ENCODE peak calls at places on chromosomes 5 and 9, in five cellular contexts. I is T-cell, L is left ventricle myocardium inferior, V is Calu3, R is NCI-H1105 treated with DMSO at 0.1 percent for 48 hours. F is an unnamed sample.

GRCh38 chr5:150137997-150138396 is 17.6 kb downstream of the PDGFRB start:
- DNase-seq in V (no peak), I (no peak), L (no peak), R (no peak), F (no peak)

GRCh38 chr5:142179776-142180387 is 71.3 kb downstream of the NDFIP1 start:
- DNase-seq in L (no peak), R (peak; percentile 27), I (no peak), V (no peak), F (no peak)

GRCh38 chr9:123316053-123316718 is 39.8 kb upstream of the CRB2 start:
- DNase-seq in R (no peak), V (no peak), I (no peak), L (no peak), F (no peak)

GRCh38 chr9:135221951-135222631 is 134.6 kb downstream of the OLFM1 start:
- DNase-seq in R (no peak), V (no peak), I (no peak), L (no peak), F (no peak)

GRCh38 chr9:95085036-95085770 is 232.3 kb downstream of the FANCC start:
- DNase-seq in V (no peak), R (no peak), I (no peak), L (no peak), F (no peak)

GRCh38 chr5:123438902-123439301 is 15.7 kb upstream of the CEP120 start:
- DNase-seq in L (no peak), V (no peak), I (no peak), R (peak; percentile 7), F (no peak)

GRCh38 chr5:6788439-6788838 is 75.2 kb downstream of the TENT4A start:
- DNase-seq in R (no peak), V (no peak), L (no peak), I (no peak), F (no peak)

GRCh38 chr5:93519737-93520136 is 61.3 kb downstream of the NR2F1-AS1 start:
- DNase-seq in I (no peak), R (no peak), L (no peak), V (no peak), F (no peak)

GRCh38 chr9:129204840-129205239 is 26.8 kb upstream of the IER5L start:
- DNase-seq in R (no peak), V (no peak), L (no peak), I (no peak), F (no peak)

GRCh38 chr9:105264380-105264779 is 19.9 kb downstream of the SLC44A1 start:
- DNase-seq in V (no peak), R (no peak), I (no peak), L (no peak), F (no peak)

GRCh38 chr9:107739601-107740082 is 250.1 kb upstream of the KLF4 start:
- DNase-seq in I (no peak), V (no peak), R (peak; percentile 20), L (peak; percentile 79), F (no peak)

GRCh38 chr5:36777105-36777757 is 99.3 kb upstream of the NIPBL start:
- DNase-seq in L (no peak), I (no peak), R (no peak), V (peak; percentile 22), F (peak; percentile 41)

GRCh38 chr5:143775258-143775657 is 36.7 kb upstream of the HMHB1 start:
- DNase-seq in I (no peak), L (no peak), V (no peak), R (no peak), F (no peak)

GRCh38 chr9:131728961-131729360 is 10.9 kb downstream of the RAPGEF1 start:
- DNase-seq in I (peak; percentile 75), R (no peak), L (no peak), V (no peak), F (no peak)

GRCh38 chr5:126108505-126108904 is 314.7 kb upstream of the GRAMD2B start:
- DNase-seq in R (no peak), I (no peak), L (no peak), V (no peak), F (no peak)

GRCh38 chr9:127580371-127580770 is 31.7 kb upstream of the STXBP1 start:
- DNase-seq in L (no peak), V (no peak), R (no peak), I (no peak), F (no peak)

GRCh38 chr5:169064093-169064492 is 236.8 kb downstream of the SLIT3 start:
- DNase-seq in V (no peak), R (no peak), L (no peak), I (no peak), F (no peak)

GRCh38 chr9:76396144-76396543 is 1.9 kb upstream of the RFK start:
- DNase-seq in V (no peak), L (no peak), I (no peak), R (no peak), F (no peak)

GRCh38 chr5:110072646-110073045 is 382.9 kb downstream of the MAN2A1 start:
- DNase-seq in R (no peak), L (no peak), I (no peak), V (no peak), F (no peak)

GRCh38 chr5:1763548-1763911 is 36.1 kb downstream of the MRPL36 start:
- DNase-seq in I (peak; percentile 16), L (no peak), R (no peak), V (peak; percentile 51), F (no peak)

GRCh38 chr5:154557548-154557947 is 79.5 kb upstream of the HAND1 start:
- DNase-seq in V (no peak), I (no peak), R (no peak), L (no peak), F (no peak)

GRCh38 chr9:135823036-135823435 is 84.3 kb downstream of the CAMSAP1 start:
- DNase-seq in V (no peak), I (no peak), R (no peak), L (no peak), F (no peak)

GRCh38 chr9:135512904-135513303 is 8.3 kb upstream of the LCN1 start:
- DNase-seq in V (no peak), L (no peak), R (no peak), I (no peak), F (no peak)

GRCh38 chr5:156356238-156356637 is 29.3 kb downstream of the SGCD start:
- DNase-seq in L (no peak), R (no peak), I (no peak), V (no peak), F (no peak)

GRCh38 chr9:114911167-114911821 is 19.1 kb downstream of the TNFSF8 start:
- DNase-seq in I (no peak), V (peak; percentile 32), L (no peak), R (peak; percentile 71), F (peak; percentile 25)

GRCh38 chr9:130921483-130921806 is 17.6 kb downstream of the FIBCD1 start:
- DNase-seq in L (no peak), R (no peak), V (no peak), I (no peak), F (no peak)

GRCh38 chr5:180059326-180059725 is 12.2 kb downstream of the RNF130 start:
- DNase-seq in R (no peak), V (no peak), I (no peak), L (no peak), F (no peak)

GRCh38 chr5:58681943-58682342 is 99.1 kb downstream of the RAB3C start:
- DNase-seq in R (no peak), L (no peak), V (no peak), I (no peak), F (no peak)

GRCh38 chr5:54867310-54867944 is 118.0 kb downstream of the ESM1 start:
- DNase-seq in V (no peak), R (peak; percentile 39), L (no peak), I (no peak), F (no peak)

GRCh38 chr5:150156540-150156939 is 895 bp upstream of the PDGFRB start:
- DNase-seq in I (no peak), R (no peak), V (no peak), L (no peak), F (no peak)

GRCh38 chr9:121226186-121226585 is 24.5 kb upstream of the RAB14 start:
- DNase-seq in V (no peak), L (no peak), R (no peak), I (no peak), F (no peak)

GRCh38 chr5:141420855-141421488 is at the start of gene PCDHGA11:
- DNase-seq in I (no peak), L (no peak), V (no peak), R (no peak), F (no peak)

GRCh38 chr5:54159153-54159836 is 151.1 kb downstream of the ARL15 start:
- DNase-seq in R (no peak), V (no peak), I (no peak), L (no peak), F (no peak)

GRCh38 chr5:118236108-118236849 is 752.1 kb downstream of the DTWD2 start:
- DNase-seq in R (no peak), V (no peak), L (no peak), I (no peak), F (no peak)

GRCh38 chr9:31519011-31519410 is 865.4 kb upstream of the ACO1 start:
- DNase-seq in R (no peak), I (peak; percentile 52), L (no peak), V (peak; percentile 14), F (no peak)

GRCh38 chr5:156094001-156094400 is 233.0 kb upstream of the SGCD start:
- DNase-seq in V (no peak), R (no peak), L (no peak), I (no peak), F (no peak)

GRCh38 chr9:112570731-112571167 is 84.1 kb downstream of the KIAA1958 start:
- DNase-seq in I (no peak), R (no peak), V (no peak), L (no peak), F (peak; percentile 77)

GRCh38 chr5:78497573-78498533 is 137.4 kb downstream of the SCAMP1 start:
- DNase-seq in V (no peak), I (no peak), R (no peak), L (no peak), F (no peak)

GRCh38 chr9:120919639-120920494 is 6.7 kb downstream of the TRAF1 start:
- DNase-seq in V (no peak), R (no peak), I (no peak), L (no peak), F (no peak)